ENCODE peak calls at places on chromosomes 4 and X, in nine cellular contexts. I, Y, B, D, A, O, C, X and N are unnamed samples. For H3K4me1, the result is how much of the 10 kb centered on the place peaks cover.

GRCh38 chrX:21905209-21905735 is 35.2 kb upstream of the SMS start:
- DNase-seq in I (no peak), Y (no peak), B (peak), D (no peak), A (no peak), O (no peak), C (no peak), X (no peak), N (no peak)

GRCh38 chrX:121987163-121987562 is 939.8 kb downstream of the GLUD2 start:
- DNase-seq in I (no peak), Y (no peak), B (no peak), D (no peak), A (no peak), O (no peak), C (no peak), X (no peak), N (peak)

GRCh38 chr4:10086506-10087120 is 30.0 kb downstream of the WDR1 start:
- DNase-seq in I (peak), Y (no peak), B (no peak), D (peak), A (peak), O (peak), C (no peak), X (no peak), N (no peak)

GRCh38 chr4:142473218-142473959 is 372.7 kb downstream of the INPP4B start:
- DNase-seq in I (peak), Y (peak), B (no peak), D (peak), A (peak), O (no peak), C (no peak), X (no peak), N (no peak)

GRCh38 chrX:13398073-13398823 is 78.4 kb upstream of the ATXN3L start:
- DNase-seq in I (no peak), Y (peak), B (no peak), D (peak), A (peak), O (peak), C (peak), X (peak), N (peak)

GRCh38 chrX:136353519-136354095 is 52.8 kb downstream of the ADGRG4 start:
- DNase-seq in I (no peak), Y (no peak), B (no peak), D (no peak), A (no peak), O (no peak), C (no peak), X (no peak), N (no peak)

GRCh38 chr4:65083076-65083475 is 587.2 kb downstream of the EPHA5 start:
- DNase-seq in I (peak), Y (peak), B (peak), D (no peak), A (no peak), O (no peak), C (peak), X (no peak), N (peak)

GRCh38 chr4:53490965-53491622 is 100.2 kb downstream of the LNX1 start:
- DNase-seq in I (peak), Y (peak), B (peak), D (peak), A (no peak), O (no peak), C (no peak), X (peak), N (peak)

GRCh38 chr4:169229571-169230028 is 41.2 kb downstream of the SH3RF1 start:
- DNase-seq in I (no peak), Y (no peak), B (no peak), D (no peak), A (no peak), O (no peak), C (no peak), X (peak), N (peak)

GRCh38 chr4:28177641-28178040 is 1317.0 kb downstream of the STIM2 start:
- DNase-seq in I (no peak), Y (no peak), B (no peak), D (no peak), A (no peak), O (no peak), C (no peak), X (no peak), N (no peak)

GRCh38 chr4:37767546-37767945 is 58.9 kb upstream of the PGM2 start:
- DNase-seq in I (peak), Y (peak), B (no peak), D (peak), A (peak), O (peak), C (peak), X (peak), N (peak)

GRCh38 chr4:116668190-116668589 is 417.2 kb downstream of the TRAM1L1 start:
- DNase-seq in I (no peak), Y (no peak), B (peak), D (no peak), A (no peak), O (no peak), C (no peak), X (no peak), N (no peak)

GRCh38 chrX:11558972-11559371 is 106.7 kb downstream of the ARHGAP6 start:
- DNase-seq in I (peak), Y (no peak), B (peak), D (peak), A (no peak), O (no peak), C (no peak), X (no peak), N (no peak)

GRCh38 chr4:107348188-107348872 is 312.2 kb upstream of the DKK2 start:
- DNase-seq in I (no peak), Y (no peak), B (no peak), D (no peak), A (no peak), O (no peak), C (no peak), X (no peak), N (no peak)

GRCh38 chr4:3707423-3708102 is 58.6 kb upstream of the ADRA2C start:
- DNase-seq in I (no peak), Y (no peak), B (no peak), D (no peak), A (peak), O (peak), C (no peak), X (no peak), N (no peak)

GRCh38 chr4:6806924-6807676 is 24.6 kb downstream of the KIAA0232 start:
- DNase-seq in I (no peak), Y (no peak), B (no peak), D (no peak), A (no peak), O (no peak), C (no peak), X (peak), N (no peak)

GRCh38 chr4:34723606-34724005 is 1520.7 kb downstream of the ARAP2 start:
- DNase-seq in I (no peak), Y (no peak), B (no peak), D (no peak), A (no peak), O (no peak), C (no peak), X (no peak), N (peak)

GRCh38 chrX:68710870-68711576 is 63.6 kb downstream of the STARD8 start:
- DNase-seq in I (peak), Y (no peak), B (peak), D (peak), A (peak), O (no peak), C (peak), X (peak), N (peak)

GRCh38 chr4:41696768-41697167 is 51.8 kb downstream of the PHOX2B start:
- DNase-seq in I (peak), Y (no peak), B (no peak), D (no peak), A (no peak), O (no peak), C (peak), X (no peak), N (no peak)

GRCh38 chrX:40473460-40474204 is 107.1 kb upstream of the ATP6AP2 start:
- DNase-seq in I (no peak), Y (no peak), B (no peak), D (no peak), A (no peak), O (no peak), C (no peak), X (no peak), N (no peak)

GRCh38 chrX:103529550-103529949 is 10.3 kb upstream of the RAB40A start:
- DNase-seq in I (no peak), Y (no peak), B (no peak), D (no peak), A (no peak), O (no peak), C (no peak), X (no peak), N (no peak)

GRCh38 chrX:103531002-103531401 is 11.7 kb upstream of the RAB40A start:
- DNase-seq in I (no peak), Y (no peak), B (no peak), D (no peak), A (no peak), O (no peak), C (no peak), X (peak), N (peak)

GRCh38 chrX:103535206-103535605 is 15.9 kb upstream of the RAB40A start:
- DNase-seq in I (no peak), Y (no peak), B (no peak), D (no peak), A (no peak), O (no peak), C (no peak), X (no peak), N (no peak)

GRCh38 chrX:103533428-103534216 is 14.3 kb upstream of the RAB40A start:
- DNase-seq in I (peak), Y (peak), B (peak), D (peak), A (peak), O (peak), C (peak), X (peak), N (peak)

GRCh38 chrX:103530540-103530939 is 11.3 kb upstream of the RAB40A start:
- DNase-seq in I (no peak), Y (no peak), B (no peak), D (no peak), A (no peak), O (no peak), C (no peak), X (peak), N (no peak)
- H3K27ac ChIP-seq in I (no peak), Y (no peak), B (no peak), D (no peak), A (no peak), O (no peak), C (no peak), X (peak), N (peak)

GRCh38 chr4:122755675-122756074 is 23.2 kb downstream of the BBS12 start:
- DNase-seq in I (no peak), Y (no peak), B (no peak), D (no peak), A (no peak), O (no peak), C (no peak), X (no peak), N (no peak)

GRCh38 chr4:122762966-122763716 is 30.6 kb downstream of the BBS12 start:
- DNase-seq in I (no peak), Y (no peak), B (peak), D (no peak), A (no peak), O (no peak), C (no peak), X (no peak), N (no peak)

GRCh38 chr4:122762520-122762919 is 30.0 kb downstream of the BBS12 start:
- DNase-seq in I (no peak), Y (peak), B (no peak), D (no peak), A (no peak), O (no peak), C (no peak), X (no peak), N (no peak)

GRCh38 chr4:122758033-122758432 is 25.5 kb downstream of the BBS12 start:
- DNase-seq in I (no peak), Y (no peak), B (peak), D (no peak), A (no peak), O (no peak), C (no peak), X (peak), N (no peak)

GRCh38 chr4:122759639-122760310 is 27.3 kb downstream of the BBS12 start:
- DNase-seq in I (no peak), Y (no peak), B (no peak), D (no peak), A (no peak), O (no peak), C (no peak), X (peak), N (no peak)
- TF ChIP-seq CTCF in I (no peak), Y (no peak), B (peak), D (no peak), A (no peak), O (no peak), C (no peak), X (peak), N (peak)

GRCh38 chr4:57037982-57038604 is 59.4 kb downstream of the POLR2B start:
- DNase-seq in I (peak), Y (peak), B (peak), D (peak), A (peak), O (peak), C (peak), X (peak), N (no peak)

GRCh38 chr4:57043304-57044251 is 64.9 kb downstream of the POLR2B start:
- DNase-seq in I (no peak), Y (peak), B (no peak), D (no peak), A (no peak), O (no peak), C (no peak), X (peak), N (peak)

GRCh38 chr4:57039345-57039744 is 60.6 kb downstream of the POLR2B start:
- DNase-seq in I (no peak), Y (no peak), B (no peak), D (no peak), A (no peak), O (no peak), C (no peak), X (no peak), N (no peak)

GRCh38 chr4:57044279-57044678 is 65.6 kb downstream of the POLR2B start:
- DNase-seq in I (no peak), Y (no peak), B (no peak), D (no peak), A (no peak), O (no peak), C (no peak), X (peak), N (no peak)

DNA sequence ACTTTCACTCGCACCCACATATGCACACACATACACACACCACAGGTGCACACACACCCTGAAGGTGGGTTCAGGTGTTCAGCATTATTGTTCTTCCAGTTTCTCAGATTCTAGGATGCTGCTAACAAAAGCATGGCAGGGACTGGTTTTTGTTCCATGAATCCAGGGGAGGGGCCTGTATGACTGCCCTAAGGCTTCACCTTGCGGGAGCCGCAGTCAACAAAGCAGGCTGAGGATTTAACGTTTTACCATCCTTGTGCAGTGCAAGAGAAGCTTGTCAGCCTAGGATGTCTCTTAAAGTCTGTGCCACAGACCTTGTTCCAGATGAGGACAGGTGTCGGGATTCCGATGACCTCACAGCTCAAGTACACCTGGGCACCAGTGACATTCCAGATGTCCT is 61.8 kb downstream of the POLR2B start:
- DNase-seq in I (no peak), Y (no peak), B (peak), D (no peak), A (no peak), O (no peak), C (no peak), X (no peak), N (no peak)
- H3K4me1 ChIP-seq in I (under half), Y (under half), B (under half), D (under half), A (under half), O (half or more), C (under half), X (under half), N (under half)

DNA sequence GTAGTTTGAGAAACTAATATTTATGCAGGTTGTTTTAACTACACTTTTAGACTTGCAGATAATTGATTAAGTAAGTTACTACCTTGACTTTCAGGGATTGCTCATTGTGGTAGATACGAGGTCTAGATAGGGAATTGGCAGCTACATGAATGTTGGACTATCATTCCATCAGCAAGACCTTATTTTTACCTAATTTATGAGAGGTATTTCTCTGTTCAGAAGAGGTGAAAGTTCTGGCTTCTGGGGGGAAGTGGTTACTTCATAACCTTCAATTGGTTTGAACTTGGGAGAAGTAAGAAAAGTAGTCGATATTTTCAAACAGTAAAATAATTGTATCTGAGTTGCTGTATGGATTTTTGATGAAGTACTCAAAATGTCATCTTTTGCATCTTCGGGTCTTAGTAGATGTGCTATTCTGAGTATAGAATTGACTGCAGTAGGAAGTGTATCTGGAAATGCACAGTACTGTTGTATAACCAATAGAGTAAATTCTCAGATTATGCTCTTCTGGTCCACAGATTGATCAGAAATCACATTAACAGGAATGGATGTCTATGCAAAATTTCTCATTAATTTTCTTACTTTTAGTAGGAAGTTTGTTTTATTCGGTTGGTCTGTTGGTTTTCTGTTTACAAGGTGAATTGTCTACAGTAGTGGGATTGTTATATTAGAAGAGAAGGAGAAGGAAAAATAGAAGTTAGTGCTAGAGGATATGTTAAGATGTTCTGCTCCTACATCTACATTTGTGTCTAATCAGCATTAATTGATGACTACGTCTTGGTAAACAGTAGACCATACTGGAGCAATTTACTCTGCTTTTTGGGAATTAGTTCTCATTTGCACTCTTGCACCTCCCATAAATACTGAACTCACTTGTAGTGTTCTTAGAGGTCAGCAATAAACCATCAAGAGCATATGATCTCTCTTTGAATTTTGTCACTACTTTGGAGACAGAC is 3.0 kb downstream of the NFKB1 start:
- DNase-seq in I (no peak), Y (no peak), B (no peak), D (no peak), A (no peak), O (no peak), C (no peak), X (no peak), N (no peak)
- H3K27ac ChIP-seq in I (no peak), Y (no peak), B (no peak), D (no peak), A (no peak), O (no peak), C (peak), X (no peak), N (no peak)

GRCh38 chr4:118682928-118683327 is 2.3 kb upstream of the METTL14 start:
- DNase-seq in I (no peak), Y (no peak), B (peak), D (no peak), A (no peak), O (no peak), C (no peak), X (peak), N (no peak)

GRCh38 chr4:118683513-118683912 is 1.7 kb upstream of the METTL14 start:
- DNase-seq in I (no peak), Y (no peak), B (no peak), D (no peak), A (no peak), O (no peak), C (no peak), X (no peak), N (no peak)

GRCh38 chr4:118680808-118681207 is 4.4 kb upstream of the METTL14 start:
- DNase-seq in I (no peak), Y (no peak), B (no peak), D (no peak), A (no peak), O (no peak), C (no peak), X (no peak), N (no peak)

DNA sequence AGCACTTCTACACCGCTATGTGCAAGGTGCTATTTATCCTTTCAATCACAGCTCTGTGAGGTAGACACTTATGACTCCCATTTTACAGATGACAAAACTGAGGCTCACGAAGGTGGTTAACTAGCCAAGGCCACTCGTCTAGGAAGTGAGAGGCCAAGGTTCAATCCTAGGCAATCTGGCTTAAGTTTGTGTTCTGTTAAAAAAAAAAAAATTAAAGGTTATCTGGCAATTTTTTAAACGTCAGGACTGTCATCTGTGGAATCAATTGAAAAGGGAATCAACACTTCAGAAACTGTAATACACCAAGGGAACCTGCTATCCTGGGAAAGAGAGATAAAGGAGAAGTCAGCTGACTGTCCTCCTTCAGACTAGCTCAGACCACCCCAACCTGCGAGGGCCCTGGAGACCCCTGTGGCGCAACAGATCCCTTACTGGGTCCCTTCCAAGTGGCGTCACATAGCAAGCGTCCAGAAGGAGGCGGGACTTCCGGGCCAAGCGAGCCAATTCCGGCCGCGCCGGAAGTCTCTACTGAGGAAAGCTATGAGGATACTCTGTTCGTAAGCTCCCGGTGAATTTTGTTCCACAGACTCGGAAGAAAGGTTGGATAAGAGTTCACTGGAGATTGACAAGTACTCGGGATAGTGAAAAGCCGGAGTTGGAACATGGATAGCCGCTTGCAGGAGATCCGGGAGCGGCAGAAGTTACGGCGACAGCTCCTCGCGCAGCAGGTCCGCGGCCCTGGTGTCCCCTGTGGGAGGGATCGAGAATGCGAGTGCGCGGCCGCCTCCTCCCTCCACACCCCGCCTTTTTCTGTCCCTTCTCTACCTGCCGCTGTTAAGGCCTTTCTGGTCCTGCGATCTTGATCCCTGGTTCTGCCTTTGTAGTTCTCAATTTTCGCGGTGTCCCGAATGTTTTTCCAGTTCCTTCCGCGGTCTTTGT is at the start of gene METTL14:
- DNase-seq in I (peak), Y (peak), B (peak), D (peak), A (peak), O (peak), C (peak), X (peak), N (peak)
- TF ChIP-seq CTCF in I (peak), Y (peak), B (peak), D (no peak), A (peak), O (peak), C (peak), X (peak), N (no peak)

DNA sequence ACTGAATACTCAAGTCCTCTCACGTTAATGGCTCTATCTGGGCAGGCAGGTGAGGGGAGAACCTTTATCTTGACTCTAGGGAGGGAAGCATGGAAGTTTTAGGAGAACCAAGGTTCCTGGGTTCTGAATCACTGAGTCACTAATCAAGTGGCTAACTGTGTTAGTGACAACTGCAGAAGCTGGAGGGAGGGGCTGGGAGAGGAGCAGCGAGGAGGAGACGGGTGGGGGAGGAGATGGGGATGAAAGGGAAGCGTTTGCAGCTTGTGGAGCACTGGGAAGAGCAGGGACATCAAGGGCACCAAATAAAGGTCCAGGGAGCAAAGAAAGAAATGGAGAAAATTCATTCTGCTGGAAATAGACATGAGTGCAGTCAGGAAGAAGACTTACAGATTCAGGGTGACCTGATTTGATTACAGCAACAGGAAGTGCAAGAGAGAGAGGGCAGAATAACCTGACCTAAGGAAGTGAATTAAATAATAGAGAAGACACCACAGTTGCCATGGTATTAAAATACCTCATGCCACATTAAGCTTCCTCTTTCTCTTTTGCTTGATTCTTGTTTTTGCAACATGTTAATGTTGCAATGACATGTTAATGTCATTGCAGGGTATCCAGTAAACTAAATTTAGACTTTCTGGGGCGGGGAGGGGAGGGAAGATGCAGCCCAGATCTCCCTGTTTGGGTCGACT is 4.5 kb upstream of the SETD7 start:
- DNase-seq in I (no peak), Y (no peak), B (peak), D (peak), A (no peak), O (no peak), C (no peak), X (no peak), N (no peak)
- H3K4me1 ChIP-seq in I (under half), Y (under half), B (under half), D (under half), A (under half), O (under half), C (under half), X (under half), N (under half)